ENCODE peak calls at places on chromosomes 3 and 15, in four cellular contexts. O is activated gamma-delta T cell treated with Interleukin-2 at 50 U/mL for 16 hours, X is glomerular endothelial cell, V is adipocyte. C is an unnamed sample.

GRCh38 chr3:17090271-17090992 is 205.7 kb downstream of the PLCL2 start:
- DNase-seq in O (no peak), X (no peak), V (no peak), C (no peak)

GRCh38 chr3:70880416-70880815 is 568.0 kb upstream of the MDFIC2 start:
- DNase-seq in O (no peak), X (no peak), V (peak; percentile 58), C (peak; percentile 15)

GRCh38 chr15:73683624-73684536 is at the start of gene CD276:
- DNase-seq in O (no peak), X (no peak), V (peak; percentile 92), C (peak; percentile 96)

GRCh38 chr3:153210116-153210515 is 48.1 kb downstream of the RAP2B start:
- DNase-seq in O (no peak), X (no peak), V (peak; percentile 37), C (peak; percentile 51)

GRCh38 chr3:138092023-138092422 is 23.4 kb downstream of the DZIP1L start:
- DNase-seq in O (no peak), X (no peak), V (peak; percentile 22), C (no peak)

GRCh38 chr3:106817706-106818105 is 559.5 kb upstream of the CCDC54 start:
- DNase-seq in O (no peak), X (no peak), V (no peak), C (no peak)

GRCh38 chr3:105598047-105598796 is 231.5 kb downstream of the ALCAM start:
- DNase-seq in O (no peak), X (peak; percentile 31), V (peak; percentile 74), C (peak; percentile 78)

GRCh38 chr3:44048949-44049348 is 192.7 kb upstream of the TOPAZ1 start:
- DNase-seq in O (no peak), X (no peak), V (no peak), C (no peak)

GRCh38 chr3:55556622-55557531 is 69.8 kb upstream of the WNT5A start:
- DNase-seq in O (no peak), X (no peak), V (peak; percentile 12), C (peak; percentile 17)

GRCh38 chr3:176521531-176522175 is 675.6 kb downstream of the TBL1XR1 start:
- DNase-seq in O (no peak), X (no peak), V (peak; percentile 33), C (peak; percentile 50)

GRCh38 chr3:172591171-172591605 is 68.0 kb upstream of the TNFSF10 start:
- DNase-seq in O (no peak), X (no peak), V (no peak), C (no peak)

GRCh38 chr3:129766135-129766534 is 127.4 kb downstream of the TMCC1 start:
- DNase-seq in O (no peak), X (no peak), V (no peak), C (no peak)

GRCh38 chr15:32730677-32731654 is 13.2 kb downstream of the GREM1 start:
- DNase-seq in O (no peak), X (no peak), V (peak; percentile 35), C (peak; percentile 55)

GRCh38 chr3:48402281-48402732 is 27.6 kb downstream of the PLXNB1 start:
- DNase-seq in O (no peak), X (peak; percentile 37), V (peak; percentile 89), C (peak; percentile 95)

GRCh38 chr3:37992271-37993066 is 1.9 kb downstream of the VILL start:
- DNase-seq in O (no peak), X (no peak), V (no peak), C (no peak)

GRCh38 chr15:80031841-80032240 is 27.6 kb upstream of the ZFAND6 start:
- DNase-seq in O (no peak), X (no peak), V (no peak), C (no peak)

GRCh38 chr15:69540622-69541021 is 88.0 kb downstream of the RPLP1 start:
- DNase-seq in O (no peak), X (no peak), V (no peak), C (no peak)

GRCh38 chr3:146498002-146498736 is 28.8 kb upstream of the PLSCR2 start:
- DNase-seq in O (peak; percentile 11), X (no peak), V (no peak), C (no peak)

GRCh38 chr3:121855555-121855954 is 20.5 kb downstream of the EAF2 start:
- DNase-seq in O (no peak), X (no peak), V (no peak), C (no peak)

GRCh38 chr3:198113219-198114053 is 153.4 kb downstream of the LMLN start:
- DNase-seq in O (no peak), X (no peak), V (peak; percentile 15), C (no peak)

GRCh38 chr3:39205131-39205530 is 12.7 kb upstream of the XIRP1 start:
- DNase-seq in O (no peak), X (no peak), V (no peak), C (no peak)

GRCh38 chr3:53114412-53115074 is 15.7 kb downstream of the RFT1 start:
- DNase-seq in O (no peak), X (no peak), V (no peak), C (peak; percentile 38)

GRCh38 chr3:93910085-93910484 is 63.6 kb downstream of the PROS1 start:
- DNase-seq in O (no peak), X (no peak), V (peak; percentile 8), C (no peak)

GRCh38 chr15:72175186-72176044 is 22.2 kb downstream of the GRAMD2A start:
- DNase-seq in O (no peak), X (no peak), V (no peak), C (no peak)

GRCh38 chr3:63753567-63753966 is 65.5 kb upstream of the C3orf49 start:
- DNase-seq in O (no peak), X (no peak), V (peak; percentile 53), C (peak; percentile 39)

GRCh38 chr15:75948761-75949296 is 45.2 kb downstream of the FBXO22 start:
- DNase-seq in O (no peak), X (no peak), V (no peak), C (no peak)

GRCh38 chr15:39453500-39454073 is 127.3 kb upstream of the THBS1 start:
- DNase-seq in O (no peak), X (no peak), V (no peak), C (no peak)

GRCh38 chr3:113436794-113437193 is 4.5 kb downstream of the CFAP44 start:
- DNase-seq in O (no peak), X (no peak), V (peak; percentile 38), C (peak; percentile 10)

GRCh38 chr3:137259709-137260108 is 301.9 kb downstream of the IL20RB start:
- DNase-seq in O (no peak), X (no peak), V (no peak), C (no peak)

GRCh38 chr3:148309390-148310035 is 388.2 kb upstream of the AGTR1 start:
- DNase-seq in O (no peak), X (peak; percentile 14), V (peak; percentile 84), C (peak; percentile 50)

GRCh38 chr3:30681276-30682211 is 75.1 kb downstream of the TGFBR2 start:
- DNase-seq in O (no peak), X (peak; percentile 85), V (peak; percentile 62), C (peak; percentile 83)

GRCh38 chr3:32872487-32873382 is 54.9 kb downstream of the TRIM71 start:
- DNase-seq in O (no peak), X (no peak), V (peak; percentile 55), C (no peak)